ENCODE peak calls at places on chromosomes 7 and 10, in five cellular contexts. Y, Q, Z, W and K are unnamed samples.

GRCh38 chr10:52326382-52326781 is 12.3 kb downstream of the DKK1 start:
- DNase-seq in Q (no peak), Y (no peak), W (no peak), Z (no peak), K (no peak)

GRCh38 chr10:123669901-123670300 is 3.7 kb downstream of the GPR26 start:
- DNase-seq in Z (no peak), Q (no peak), Y (no peak), W (no peak), K (no peak)

GRCh38 chr10:132035476-132035875 is 30.3 kb upstream of the JAKMIP3 start:
- DNase-seq in Z (no peak), Q (no peak), W (no peak), Y (no peak), K (no peak)

GRCh38 chr7:84841809-84842208 is 345.0 kb downstream of the SEMA3D start:
- DNase-seq in Z (no peak), W (no peak), Y (no peak), Q (peak), K (no peak)

GRCh38 chr10:111875760-111876159 is 307.8 kb downstream of the GPAM start:
- DNase-seq in Q (no peak), Z (no peak), W (no peak), Y (no peak), K (no peak)

GRCh38 chr10:5151076-5151475 is 33.9 kb downstream of the AKR1C8 start:
- DNase-seq in Q (no peak), Y (no peak), W (no peak), Z (no peak), K (no peak)

GRCh38 chr7:72403677-72404076 is 8.5 kb downstream of the CALN1 start:
- DNase-seq in W (no peak), Q (no peak), Z (no peak), Y (no peak), K (no peak)

GRCh38 chr10:53403688-53404087 is 631.1 kb upstream of the MBL2 start:
- DNase-seq in W (no peak), Y (no peak), Q (peak), Z (peak), K (no peak)

GRCh38 chr10:60963441-60964256 is 19.7 kb upstream of the RHOBTB1 start:
- DNase-seq in Y (peak), Z (no peak), W (no peak), Q (peak), K (peak)

GRCh38 chr10:122279725-122280141 is 8.6 kb downstream of the BTBD16 start:
- DNase-seq in W (no peak), Z (peak), Q (peak), Y (peak), K (peak)

GRCh38 chr10:109618748-109619147 is 304.6 kb downstream of the XPNPEP1 start:
- DNase-seq in W (no peak), Z (no peak), Y (no peak), Q (no peak), K (no peak)

GRCh38 chr10:33412261-33413092 is 78.0 kb upstream of the NRP1 start:
- DNase-seq in Y (no peak), Q (peak), Z (no peak), W (no peak), K (no peak)

GRCh38 chr10:129759214-129760002 is 204.7 kb downstream of the EBF3 start:
- DNase-seq in Y (no peak), Q (no peak), Z (no peak), W (no peak), K (no peak)

GRCh38 chr7:26675143-26675887 is 189.1 kb downstream of the SKAP2 start:
- DNase-seq in Q (peak), W (no peak), Y (no peak), Z (no peak), K (no peak)

GRCh38 chr10:103915794-103916193 is 2.2 kb downstream of the STN1 start:
- DNase-seq in W (no peak), Y (no peak), Z (no peak), Q (no peak), K (no peak)
- TF ChIP-seq USF2 in W (no peak), Y (no peak), Z (no peak), Q (no peak), K (no peak)

GRCh38 chr7:150382123-150382843 is 3.2 kb downstream of the ZNF775 start:
- DNase-seq in Y (no peak), Q (no peak), Z (no peak), W (no peak), K (no peak)
- TF ChIP-seq MXI1 in Y (no peak), Q (no peak), Z (no peak), W (no peak), K (no peak)

GRCh38 chr10:70966848-70967553 is 78.6 kb upstream of the PCBD1 start:
- DNase-seq in Y (no peak), Z (peak), Q (no peak), W (no peak), K (no peak)

GRCh38 chr10:70964281-70964680 is 75.9 kb upstream of the PCBD1 start:
- DNase-seq in Q (no peak), Y (no peak), Z (no peak), W (no peak), K (no peak)

GRCh38 chr10:70963271-70963670 is 74.9 kb upstream of the PCBD1 start:
- DNase-seq in W (no peak), Q (no peak), Z (no peak), Y (no peak), K (no peak)

GRCh38 chr10:70965566-70965965 is 77.2 kb upstream of the PCBD1 start:
- DNase-seq in Q (no peak), W (no peak), Y (no peak), Z (no peak), K (no peak)

DNA sequence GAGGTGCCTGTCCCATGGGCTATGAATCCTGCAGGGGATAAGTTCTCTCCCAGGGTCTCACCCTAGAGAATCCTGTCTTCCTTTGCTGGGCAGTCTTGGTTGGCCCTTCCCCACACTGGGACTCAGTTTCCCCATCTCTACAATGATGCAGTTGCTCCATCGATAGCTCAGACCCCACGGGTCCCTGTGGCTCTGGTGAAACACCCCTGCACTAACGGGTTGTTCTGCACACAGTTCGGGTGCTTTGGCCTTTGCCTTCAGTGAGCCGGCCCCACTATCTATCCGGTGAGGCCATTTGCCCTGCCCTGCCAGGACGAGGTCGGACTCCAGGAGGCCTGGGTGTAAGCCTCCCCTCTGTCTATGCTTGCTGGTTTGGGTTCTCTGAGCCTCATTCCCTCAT is 76.5 kb upstream of the PCBD1 start:
- DNase-seq in Q (no peak), Z (no peak), Y (no peak), W (no peak), K (no peak)
- TF ChIP-seq USF2 in Q (no peak), Z (no peak), Y (no peak), W (no peak), K (no peak)

GRCh38 chr7:805261-805660 is 27.0 kb upstream of the SUN1 start:
- DNase-seq in Z (no peak), Q (no peak), Y (no peak), W (no peak), K (no peak)
- TF ChIP-seq MXI1 in Z (no peak), Q (no peak), Y (no peak), W (no peak), K (no peak)